ENCODE peak calls at places on chromosomes 11 and 22, in seven cellular contexts. Y is OCI-LY7, O is AG04449, W is brain microvascular endothelial cell, R is HL-60, X is neural progenitor cell, J is GM12865. S is an unnamed sample.

GRCh38 chr11:125797641-125798040 is 9.7 kb downstream of the PATE3 start:
- DNase-seq in Y (no peak), O (no peak), W (no peak), R (no peak), X (no peak), J (no peak), S (no peak)

GRCh38 chr11:76444384-76445121 is at the start of gene EMSY:
- DNase-seq in Y (peak; percentile 97), O (peak; percentile 99), W (peak; percentile 99), R (peak; percentile 99), X (peak; percentile 99), J (peak; percentile 98), S (peak; percentile 93)

GRCh38 chr22:33563568-33563967 is 356.7 kb downstream of the LARGE1 start:
- DNase-seq in Y (no peak), O (no peak), W (no peak), R (no peak), X (no peak), J (no peak), S (no peak)

GRCh38 chr11:92867913-92868619 is 101.4 kb upstream of the MTNR1B start:
- DNase-seq in Y (no peak), O (no peak), W (no peak), R (no peak), X (no peak), J (no peak), S (no peak)

GRCh38 chr11:65315204-65315865 is 669 bp downstream of the CDC42EP2 start:
- DNase-seq in Y (peak; percentile 86), O (no peak), W (peak; percentile 64), R (no peak), X (peak; percentile 95), J (peak; percentile 77), S (peak; percentile 96)

GRCh38 chr11:130202009-130202817 is 42.6 kb downstream of the ST14 start:
- DNase-seq in Y (no peak), O (no peak), W (no peak), R (no peak), X (no peak), J (no peak), S (no peak)

GRCh38 chr22:19235874-19236273 is 55.6 kb downstream of the CLTCL1 start:
- DNase-seq in Y (no peak), O (no peak), W (no peak), R (no peak), X (no peak), J (no peak), S (no peak)

GRCh38 chr22:50309601-50309991 is 2.1 kb upstream of the PLXNB2 start:
- DNase-seq in Y (no peak), O (no peak), W (no peak), R (no peak), X (no peak), J (no peak), S (peak; percentile 76)

GRCh38 chr11:61691378-61692156 is 11.4 kb downstream of the DAGLA start:
- DNase-seq in Y (no peak), O (no peak), W (no peak), R (no peak), X (peak; percentile 52), J (no peak), S (no peak)

GRCh38 chr11:41225856-41226255 is 233.6 kb downstream of the LRRC4C start:
- DNase-seq in Y (no peak), O (no peak), W (no peak), R (no peak), X (no peak), J (no peak), S (no peak)

GRCh38 chr11:93236741-93237675 is 39.2 kb upstream of the SLC36A4 start:
- DNase-seq in Y (peak; percentile 61), O (no peak), W (peak; percentile 53), R (peak; percentile 15), X (peak; percentile 60), J (peak; percentile 54), S (peak; percentile 27)

GRCh38 chr11:2867722-2868548 is 17.6 kb downstream of the CDKN1C start:
- DNase-seq in Y (no peak), O (no peak), W (no peak), R (no peak), X (peak; percentile 79), J (peak; percentile 42), S (peak; percentile 76)

GRCh38 chr11:77660947-77661346 is 23.4 kb upstream of the CLNS1A start:
- DNase-seq in Y (peak; percentile 43), O (no peak), W (no peak), R (no peak), X (no peak), J (no peak), S (no peak)

GRCh38 chr11:74139151-74139918 is 31.5 kb downstream of the C2CD3 start:
- DNase-seq in Y (no peak), O (no peak), W (no peak), R (no peak), X (no peak), J (no peak), S (no peak)

GRCh38 chr11:124080319-124081001 is 34.8 kb upstream of the VWA5A start:
- DNase-seq in Y (no peak), O (no peak), W (no peak), R (no peak), X (no peak), J (no peak), S (no peak)

GRCh38 chr22:26318975-26319374 is 110.1 kb upstream of the ASPHD2 start:
- DNase-seq in Y (no peak), O (peak; percentile 65), W (peak; percentile 22), R (no peak), X (no peak), J (peak; percentile 7), S (peak; percentile 59)

GRCh38 chr11:33970984-33971466 is 79.1 kb upstream of the LMO2 start:
- DNase-seq in Y (peak; percentile 43), O (no peak), W (peak; percentile 47), R (no peak), X (peak; percentile 70), J (peak; percentile 67), S (peak; percentile 40)

GRCh38 chr22:48980409-48980808 is 847.3 kb downstream of the BRD1 start:
- DNase-seq in Y (no peak), O (no peak), W (no peak), R (no peak), X (no peak), J (no peak), S (no peak)

GRCh38 chr11:6594142-6594768 is 9.2 kb downstream of the RRP8 start:
- DNase-seq in Y (no peak), O (no peak), W (no peak), R (no peak), X (no peak), J (no peak), S (no peak)

GRCh38 chr11:96426356-96427103 is 36.7 kb downstream of the JRKL start:
- DNase-seq in Y (peak; percentile 41), O (no peak), W (no peak), R (no peak), X (peak; percentile 63), J (peak; percentile 44), S (no peak)

GRCh38 chr11:134830312-134830711 is 418.3 kb upstream of the B3GAT1 start:
- DNase-seq in Y (no peak), O (no peak), W (no peak), R (no peak), X (no peak), J (no peak), S (no peak)

GRCh38 chr11:96085349-96085910 is 161.5 kb upstream of the MTMR2 start:
- DNase-seq in Y (no peak), O (no peak), W (no peak), R (no peak), X (no peak), J (no peak), S (no peak)

DNA sequence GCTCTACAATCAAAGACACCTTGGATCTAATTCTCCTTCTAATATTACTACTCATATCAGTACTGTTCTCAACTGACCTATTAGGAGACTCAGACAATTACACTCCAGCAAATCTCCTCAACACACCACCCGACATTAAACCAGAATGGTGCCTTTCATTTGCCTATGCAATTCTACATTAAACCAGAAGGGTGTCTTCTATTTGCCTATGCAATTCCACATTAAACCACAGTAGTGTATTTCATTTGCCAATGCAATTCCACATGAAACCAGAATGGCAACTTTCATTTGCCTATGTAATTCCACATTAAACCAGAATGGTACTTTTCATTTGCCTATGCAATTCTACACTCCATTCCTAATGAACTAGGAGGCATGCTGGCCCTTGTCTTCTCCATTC is 15.3 kb upstream of the APOL3 start:
- DNase-seq in Y (no peak), O (no peak), W (no peak), R (no peak), X (no peak), J (no peak), S (no peak)
- TF ChIP-seq CTCF in Y (no peak), O (no peak), W (no peak), R (no peak), X (no peak), J (no peak), S (no peak)

DNA sequence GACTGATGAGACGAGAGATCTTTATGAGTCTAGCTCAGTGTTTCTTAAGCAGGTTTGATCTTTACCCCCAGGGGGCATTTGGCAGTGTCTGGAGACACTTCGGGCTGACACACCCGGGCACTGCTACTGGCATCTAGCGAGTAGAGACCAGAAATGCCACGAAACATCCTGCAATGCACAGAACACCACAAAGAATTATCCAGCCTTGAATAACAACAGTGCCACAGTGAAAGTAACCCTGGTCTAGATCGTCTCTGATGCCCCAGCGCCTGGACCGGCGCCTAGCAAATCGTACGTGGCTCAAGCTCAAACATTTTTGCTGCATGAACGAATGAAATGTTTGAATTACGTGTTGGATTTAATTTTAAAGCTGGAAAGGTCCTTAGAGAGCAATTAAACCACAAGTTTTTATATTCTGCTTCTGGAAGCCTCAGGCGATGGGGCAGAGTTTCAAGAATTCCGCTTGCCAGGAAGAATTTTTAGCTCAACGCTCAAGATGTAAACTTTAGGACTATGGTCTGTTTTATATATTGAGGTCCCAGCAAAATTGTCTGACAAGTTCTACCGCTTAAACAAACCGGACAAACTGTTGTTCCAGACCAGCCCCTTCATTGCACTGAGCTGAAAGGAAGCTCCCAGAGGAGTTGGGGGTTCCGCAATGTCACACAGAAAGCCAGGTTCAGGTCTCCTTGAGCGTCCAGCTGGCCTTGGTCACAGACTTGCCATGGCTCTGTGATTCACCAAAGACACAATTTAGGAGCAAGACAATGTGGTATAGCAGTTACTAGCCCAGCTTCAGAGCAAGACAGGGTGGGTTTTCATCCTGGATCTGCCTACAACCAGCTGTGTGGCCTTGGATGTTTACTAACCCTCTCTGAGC is 44.2 kb upstream of the SMTN start:
- DNase-seq in Y (no peak), O (peak; percentile 52), W (peak; percentile 10), R (no peak), X (no peak), J (no peak), S (no peak)
- TF ChIP-seq CTCF in Y (peak; percentile 20), O (peak; percentile 23), W (peak; percentile 26), R (no peak), X (no peak), J (no peak), S (no peak)

GRCh38 chr11:43573233-43573632 is 107.3 kb upstream of the HSD17B12 start:
- DNase-seq in Y (peak; percentile 51), O (no peak), W (no peak), R (no peak), X (peak; percentile 79), J (peak; percentile 35), S (peak; percentile 64)
- TF ChIP-seq CTCF in Y (peak; percentile 86), O (peak; percentile 54), W (peak; percentile 79), R (peak; percentile 84), X (peak; percentile 84), J (peak; percentile 64), S (peak; percentile 66)

GRCh38 chr11:102120437-102120935 is 10.2 kb downstream of the YAP1 start:
- DNase-seq in Y (no peak), O (no peak), W (no peak), R (no peak), X (no peak), J (no peak), S (no peak)
- TF ChIP-seq CTCF in Y (peak; percentile 10), O (no peak), W (no peak), R (no peak), X (no peak), J (no peak), S (no peak)

GRCh38 chr11:57460017-57460755 is at the start of gene RTN4RL2:
- DNase-seq in Y (peak; percentile 73), O (no peak), W (peak; percentile 20), R (peak; percentile 72), X (peak; percentile 91), J (peak; percentile 67), S (peak; percentile 79)
- TF ChIP-seq CTCF in Y (peak; percentile 38), O (peak; percentile 20), W (peak; percentile 47), R (no peak), X (peak; percentile 59), J (peak; percentile 45), S (peak; percentile 71)

S was measured in glutamatergic neuron.